ENCODE peak calls at places on chromosomes 6 and 20, in four cellular contexts. One of them, this sample, is unnamed.

GRCh38 chr6:154507209-154507898 is 3.1 kb downstream of the CNKSR3 start:
- DNase-seq in A549: no peak
- DNase-seq in K562: no peak
- DNase-seq in HepG2: peak; percentile 60
- DNase-seq in this sample: no peak

GRCh38 chr6:144346719-144347446 is 61.7 kb downstream of the UTRN start:
- DNase-seq in K562: no peak
- DNase-seq in HepG2: no peak
- DNase-seq in A549: peak; percentile 49
- DNase-seq in this sample: no peak

GRCh38 chr20:25273046-25273445 is 25.2 kb downstream of the PYGB start:
- DNase-seq in HepG2: no peak
- DNase-seq in A549: no peak
- DNase-seq in K562: no peak
- DNase-seq in this sample: peak; percentile 4

GRCh38 chr6:52596371-52597028 is 19.6 kb upstream of the TRAM2 start:
- DNase-seq in A549: no peak
- DNase-seq in K562: no peak
- DNase-seq in HepG2: peak; percentile 94
- DNase-seq in this sample: no peak

GRCh38 chr20:17326096-17326495 is 99.3 kb downstream of the PCSK2 start:
- DNase-seq in K562: no peak
- DNase-seq in A549: no peak
- DNase-seq in HepG2: no peak
- DNase-seq in this sample: no peak

GRCh38 chr6:83921315-83921714 is 61.8 kb downstream of the CYB5R4 start:
- DNase-seq in K562: no peak
- DNase-seq in HepG2: no peak
- DNase-seq in A549: no peak
- DNase-seq in this sample: peak; percentile 15

GRCh38 chr6:40763001-40763400 is 175.8 kb upstream of the LRFN2 start:
- DNase-seq in K562: no peak
- DNase-seq in A549: no peak
- DNase-seq in HepG2: no peak
- DNase-seq in this sample: no peak

GRCh38 chr6:53793318-53793975 is 1.4 kb upstream of the LRRC1 start:
- DNase-seq in HepG2: peak; percentile 96
- DNase-seq in A549: peak; percentile 53
- DNase-seq in K562: no peak
- DNase-seq in this sample: peak; percentile 38

GRCh38 chr6:149380523-149380922 is 19.5 kb upstream of the SUMO4 start:
- DNase-seq in A549: no peak
- DNase-seq in HepG2: no peak
- DNase-seq in K562: no peak
- DNase-seq in this sample: no peak

GRCh38 chr6:166575190-166575589 is 11.3 kb downstream of the RAMACL start:
- DNase-seq in HepG2: no peak
- DNase-seq in A549: no peak
- DNase-seq in K562: no peak
- DNase-seq in this sample: no peak
- TF ChIP-seq NR3C1 in HepG2: no peak
- TF ChIP-seq NR3C1 in A549: no peak
- TF ChIP-seq NR3C1 in K562: no peak
- TF ChIP-seq NR3C1 in this sample: no peak

GRCh38 chr6:151044465-151045441 is 179.3 kb downstream of the MTHFD1L start:
- DNase-seq in HepG2: peak; percentile 93
- DNase-seq in K562: no peak
- DNase-seq in A549: peak; percentile 49
- DNase-seq in this sample: no peak
- TF ChIP-seq NR3C1 in HepG2: no peak
- TF ChIP-seq NR3C1 in K562: no peak
- TF ChIP-seq NR3C1 in A549: no peak
- TF ChIP-seq NR3C1 in this sample: no peak

GRCh38 chr6:79168695-79168980 is 65.8 kb downstream of the HMGN3 start:
- DNase-seq in HepG2: no peak
- DNase-seq in A549: no peak
- DNase-seq in K562: no peak
- DNase-seq in this sample: no peak

GRCh38 chr6:79167931-79168694 is 66.4 kb downstream of the HMGN3 start:
- DNase-seq in HepG2: no peak
- DNase-seq in K562: no peak
- DNase-seq in A549: no peak
- DNase-seq in this sample: no peak

GRCh38 chr6:79173378-79173777 is 61.1 kb downstream of the HMGN3 start:
- DNase-seq in A549: no peak
- DNase-seq in K562: no peak
- DNase-seq in HepG2: no peak
- DNase-seq in this sample: no peak

GRCh38 chr6:79170431-79170830 is 64.1 kb downstream of the HMGN3 start:
- DNase-seq in HepG2: no peak
- DNase-seq in K562: no peak
- DNase-seq in A549: no peak
- DNase-seq in this sample: no peak

DNA sequence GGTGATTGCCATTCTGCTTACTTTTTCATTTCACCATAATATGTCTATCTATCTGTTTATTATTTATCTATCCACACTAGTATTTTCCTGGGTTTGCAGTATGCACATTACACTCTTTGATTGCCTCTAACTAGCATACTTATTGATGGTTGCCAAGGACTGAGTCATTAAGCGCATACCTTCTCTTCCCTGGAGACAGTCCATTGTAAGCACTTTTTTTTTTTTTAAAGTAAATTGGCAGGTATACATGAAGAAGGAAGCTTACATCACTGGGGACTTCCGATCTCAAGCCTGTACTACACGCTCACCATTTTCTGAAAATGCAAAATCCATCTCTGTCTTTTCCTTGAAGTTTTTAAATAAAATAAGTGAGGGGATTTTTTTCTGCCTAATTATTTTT is 63.6 kb downstream of the HMGN3 start:
- DNase-seq in A549: no peak
- DNase-seq in HepG2: no peak
- DNase-seq in K562: no peak
- DNase-seq in this sample: no peak
- TF ChIP-seq NR3C1 in A549: no peak
- TF ChIP-seq NR3C1 in HepG2: no peak
- TF ChIP-seq NR3C1 in K562: no peak
- TF ChIP-seq NR3C1 in this sample: no peak

DNA sequence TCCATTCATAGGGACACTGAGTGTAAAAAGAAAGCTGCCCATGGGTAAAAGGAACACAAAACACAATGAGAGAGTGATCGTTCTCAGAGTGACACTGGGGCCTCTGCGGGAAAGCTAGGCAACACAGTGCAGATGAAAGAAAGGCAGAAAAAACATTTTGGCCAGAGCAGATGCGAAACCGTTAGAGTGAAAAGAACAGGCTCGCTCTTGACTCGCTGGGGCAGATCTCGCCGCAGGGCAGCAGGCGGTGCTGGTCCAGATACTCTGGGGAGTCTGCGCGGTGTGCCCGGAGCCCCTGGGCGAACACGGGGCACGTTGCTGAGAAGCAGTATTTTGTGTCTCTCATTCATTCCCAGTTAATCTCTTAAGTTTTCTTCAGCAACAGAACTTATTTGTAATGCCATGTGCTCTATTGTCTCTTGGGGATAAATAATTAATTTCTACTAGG is 685.0 kb downstream of the QKI start:
- DNase-seq in K562: no peak
- DNase-seq in HepG2: no peak
- DNase-seq in A549: no peak
- DNase-seq in this sample: no peak
- TF ChIP-seq NR3C1 in K562: no peak
- TF ChIP-seq NR3C1 in HepG2: no peak
- TF ChIP-seq NR3C1 in A549: no peak
- TF ChIP-seq NR3C1 in this sample: no peak

GRCh38 chr20:3753098-3753497 is 14.5 kb downstream of the ADISSP start:
- DNase-seq in K562: peak; percentile 46
- DNase-seq in HepG2: peak; percentile 71
- DNase-seq in A549: peak; percentile 89
- DNase-seq in this sample: peak; percentile 78
- TF ChIP-seq NR3C1 in K562: no peak
- TF ChIP-seq NR3C1 in HepG2: no peak
- TF ChIP-seq NR3C1 in A549: no peak
- TF ChIP-seq NR3C1 in this sample: no peak

DNA sequence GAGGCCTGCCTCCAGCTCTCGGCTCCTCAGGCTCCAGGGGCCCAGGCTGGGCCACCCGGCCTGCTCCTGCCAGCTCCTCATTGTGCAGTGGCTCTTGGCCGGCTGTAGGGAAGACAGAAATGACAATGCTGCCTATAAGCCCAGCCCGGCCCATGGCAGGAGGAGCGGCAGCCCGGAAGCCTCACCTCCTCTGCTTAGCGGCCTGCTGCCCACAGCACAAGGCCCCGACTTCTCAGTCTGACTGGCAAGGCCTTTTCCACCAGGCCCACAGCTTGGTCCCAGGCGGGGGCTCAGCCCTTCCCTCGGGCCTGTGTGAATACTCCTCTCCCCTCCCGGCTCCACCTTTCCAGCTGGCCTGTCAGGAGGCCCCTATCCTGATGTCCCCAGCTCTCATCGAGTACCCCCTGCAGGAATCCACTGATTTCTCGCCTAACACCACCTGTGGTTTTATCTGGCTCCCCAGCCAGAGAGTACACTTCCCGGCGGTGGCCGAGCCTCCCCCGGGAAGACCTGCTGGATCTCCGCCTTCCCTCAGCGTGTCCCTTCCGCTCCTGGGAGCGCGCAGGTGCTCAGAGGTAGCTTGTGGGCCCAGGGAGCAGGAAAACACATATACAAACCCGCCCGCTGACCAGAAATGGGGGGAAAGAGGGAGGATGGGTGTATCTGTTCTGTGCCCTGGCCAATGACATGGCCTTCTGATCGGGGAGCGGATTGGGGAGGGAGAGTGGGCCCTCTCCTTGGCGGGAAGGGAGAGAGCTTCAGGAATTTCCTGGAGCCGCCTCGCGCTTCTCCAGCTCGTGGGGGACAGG is 963 bp downstream of the DDRGK1 start:
- DNase-seq in K562: peak; percentile 63
- DNase-seq in HepG2: peak; percentile 50
- DNase-seq in A549: no peak
- DNase-seq in this sample: no peak
- TF ChIP-seq NR3C1 in K562: no peak
- TF ChIP-seq NR3C1 in HepG2: peak; percentile 29
- TF ChIP-seq NR3C1 in A549: no peak
- TF ChIP-seq NR3C1 in this sample: no peak

DNA sequence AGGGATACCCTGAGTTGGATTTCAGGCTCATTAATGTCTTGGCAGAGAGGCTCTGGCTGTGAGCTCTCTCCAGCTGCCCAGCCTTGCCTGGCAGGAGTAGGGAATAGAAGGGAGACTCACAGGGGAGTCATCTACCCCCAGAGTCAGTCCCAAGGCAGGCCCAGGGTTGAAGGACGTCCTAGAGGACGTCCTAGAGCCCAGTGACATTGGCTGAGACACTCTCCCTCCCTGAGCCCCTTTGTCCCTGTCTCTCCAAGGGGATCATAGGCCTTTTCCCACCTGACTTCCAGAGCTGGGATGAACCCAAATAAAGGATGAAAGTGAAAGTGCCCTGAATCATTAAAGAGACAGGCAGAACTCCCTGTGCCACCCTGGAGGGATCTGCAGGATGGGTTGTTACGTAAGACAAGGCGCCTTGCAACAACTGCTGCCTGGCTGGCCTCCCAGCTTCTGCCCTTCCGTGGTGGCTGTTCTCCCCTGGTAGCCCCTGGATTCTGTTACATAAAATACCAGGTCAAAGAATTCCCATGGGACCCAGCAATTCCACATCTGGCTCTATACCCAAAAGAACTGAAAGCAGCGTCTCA is 53.6 kb upstream of the SIRPA start:
- DNase-seq in A549: no peak
- DNase-seq in K562: no peak
- DNase-seq in HepG2: no peak
- DNase-seq in this sample: no peak
- TF ChIP-seq NR3C1 in A549: no peak
- TF ChIP-seq NR3C1 in K562: no peak
- TF ChIP-seq NR3C1 in HepG2: no peak
- TF ChIP-seq NR3C1 in this sample: no peak

GRCh38 chr6:152462716-152463115 is 174.4 kb downstream of the SYNE1 start:
- DNase-seq in A549: no peak
- DNase-seq in K562: no peak
- DNase-seq in HepG2: no peak
- DNase-seq in this sample: no peak

GRCh38 chr6:152461556-152461955 is 175.6 kb downstream of the SYNE1 start:
- DNase-seq in A549: no peak
- DNase-seq in HepG2: no peak
- DNase-seq in K562: no peak
- DNase-seq in this sample: no peak

GRCh38 chr6:152459245-152459644 is 177.9 kb downstream of the SYNE1 start:
- DNase-seq in A549: no peak
- DNase-seq in K562: no peak
- DNase-seq in HepG2: no peak
- DNase-seq in this sample: no peak

GRCh38 chr6:152457949-152458624 is 179.1 kb downstream of the SYNE1 start:
- DNase-seq in A549: no peak
- DNase-seq in HepG2: peak; percentile 22
- DNase-seq in K562: no peak
- DNase-seq in this sample: no peak

DNA sequence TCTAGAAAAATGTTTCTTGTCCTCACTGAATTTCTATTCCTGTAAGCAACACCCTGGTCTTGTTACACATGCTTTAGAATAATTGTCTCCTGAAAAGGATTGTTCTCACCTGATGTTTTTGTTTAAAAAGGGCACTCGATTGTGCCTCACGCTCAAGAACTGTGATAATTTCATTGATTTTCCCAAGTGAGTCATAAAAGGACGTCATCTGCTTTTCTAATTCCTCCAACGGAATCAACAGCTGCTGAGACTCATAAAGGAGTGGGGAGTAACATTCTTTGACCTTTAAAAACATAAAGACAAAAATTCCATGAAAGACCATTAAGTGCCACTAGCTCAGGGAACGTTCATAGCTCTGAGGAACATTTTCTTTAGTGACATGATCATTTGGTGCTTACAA is 178.5 kb downstream of the SYNE1 start:
- DNase-seq in HepG2: no peak
- DNase-seq in K562: no peak
- DNase-seq in A549: no peak
- DNase-seq in this sample: no peak
- TF ChIP-seq NR3C1 in HepG2: no peak
- TF ChIP-seq NR3C1 in K562: no peak
- TF ChIP-seq NR3C1 in A549: no peak
- TF ChIP-seq NR3C1 in this sample: no peak